ENCODE peak calls at places on chromosomes 7 and 10, in nine cellular contexts. C is fibroblast of lung, X is colonic mucosa, H is fibroblast of pulmonary artery, T is IMR-90, E is brain microvascular endothelial cell, L is body of pancreas, G is thoracic aorta, Y is left ventricle myocardium inferior. B is an unnamed sample.

GRCh38 chr10:1579671-1580070 is 157.7 kb downstream of the ADARB2 start:
- DNase-seq in C (no peak), X (no peak), H (no peak), T (no peak), E (no peak), L (no peak), G (no peak), Y (no peak), B (no peak)

GRCh38 chr7:130143334-130143732 is 61.9 kb downstream of the TMEM209 start:
- DNase-seq in C (no peak), X (no peak), H (no peak), T (no peak), E (no peak), L (no peak), G (no peak), Y (no peak), B (no peak)

GRCh38 chr10:84727398-84727797 is 399.0 kb downstream of the CCSER2 start:
- DNase-seq in C (no peak), X (no peak), H (no peak), T (no peak), E (no peak), L (no peak), G (no peak), Y (no peak), B (no peak)

GRCh38 chr7:3836855-3837254 is 535.8 kb downstream of the SDK1 start:
- DNase-seq in C (no peak), X (no peak), H (no peak), T (no peak), E (no peak), L (no peak), G (no peak), Y (no peak), B (no peak)

GRCh38 chr7:73885433-73885974 is 24.5 kb downstream of the TMEM270 start:
- DNase-seq in C (no peak), X (no peak), H (no peak), T (no peak), E (no peak), L (no peak), G (no peak), Y (no peak), B (no peak)

GRCh38 chr7:41825927-41826480 is 123.1 kb upstream of the INHBA start:
- DNase-seq in C (no peak), X (no peak), H (peak), T (peak), E (no peak), L (no peak), G (no peak), Y (no peak), B (no peak)

GRCh38 chr7:100520138-100520537 is 18.9 kb upstream of the AGFG2 start:
- DNase-seq in C (no peak), X (no peak), H (no peak), T (no peak), E (no peak), L (no peak), G (no peak), Y (no peak), B (no peak)

GRCh38 chr10:90930971-90931841 is 10.3 kb upstream of the ANKRD1 start:
- DNase-seq in C (peak), X (no peak), H (peak), T (peak), E (peak), L (peak), G (no peak), Y (peak), B (peak)

GRCh38 chr7:16167531-16167930 is 253.8 kb downstream of the CRPPA start:
- DNase-seq in C (no peak), X (no peak), H (no peak), T (no peak), E (no peak), L (no peak), G (no peak), Y (no peak), B (no peak)

GRCh38 chr7:5636446-5636835 is 145.0 kb downstream of the RNF216 start:
- DNase-seq in C (no peak), X (no peak), H (peak), T (no peak), E (no peak), L (no peak), G (no peak), Y (no peak), B (no peak)

GRCh38 chr7:79719216-79719615 is 265.7 kb upstream of the MAGI2 start:
- DNase-seq in C (no peak), X (no peak), H (no peak), T (no peak), E (no peak), L (no peak), G (no peak), Y (no peak), B (no peak)

GRCh38 chr7:108448777-108449576 is 7.3 kb downstream of the NRCAM start:
- DNase-seq in C (peak), X (no peak), H (no peak), T (no peak), E (no peak), L (no peak), G (no peak), Y (no peak), B (no peak)

GRCh38 chr7:18221377-18222290 is 194.0 kb upstream of the PRPS1L1 start:
- DNase-seq in C (peak), X (no peak), H (peak), T (peak), E (no peak), L (no peak), G (no peak), Y (no peak), B (no peak)

GRCh38 chr7:32846630-32847225 is 44.8 kb downstream of the KBTBD2 start:
- DNase-seq in C (peak), X (peak), H (peak), T (peak), E (peak), L (peak), G (peak), Y (peak), B (no peak)

GRCh38 chr7:101618916-101619315 is 10.2 kb downstream of the MYL10 start:
- DNase-seq in C (no peak), X (no peak), H (no peak), T (no peak), E (no peak), L (no peak), G (no peak), Y (no peak), B (no peak)

GRCh38 chr7:90756366-90756765 is 160.2 kb downstream of the CDK14 start:
- DNase-seq in C (no peak), X (no peak), H (no peak), T (no peak), E (no peak), L (no peak), G (no peak), Y (no peak), B (no peak)
- TF ChIP-seq CTCF in C (no peak), X (no peak), H (no peak), T (no peak), E (no peak), L (no peak), G (no peak), Y (no peak), B (no peak)

GRCh38 chr10:103849212-103849877 is 6.0 kb downstream of the SH3PXD2A start:
- DNase-seq in C (no peak), X (peak), H (no peak), T (no peak), E (no peak), L (no peak), G (no peak), Y (no peak), B (no peak)

GRCh38 chr10:103849880-103850571 is 5.3 kb downstream of the SH3PXD2A start:
- DNase-seq in C (peak), X (peak), H (peak), T (peak), E (peak), L (no peak), G (peak), Y (no peak), B (peak)

GRCh38 chr10:103845983-103846382 is 9.4 kb downstream of the SH3PXD2A start:
- DNase-seq in C (no peak), X (peak), H (no peak), T (no peak), E (no peak), L (no peak), G (no peak), Y (no peak), B (no peak)

GRCh38 chr10:103847346-103847745 is 8.0 kb downstream of the SH3PXD2A start:
- DNase-seq in C (no peak), X (no peak), H (no peak), T (no peak), E (no peak), L (no peak), G (no peak), Y (no peak), B (no peak)

DNA sequence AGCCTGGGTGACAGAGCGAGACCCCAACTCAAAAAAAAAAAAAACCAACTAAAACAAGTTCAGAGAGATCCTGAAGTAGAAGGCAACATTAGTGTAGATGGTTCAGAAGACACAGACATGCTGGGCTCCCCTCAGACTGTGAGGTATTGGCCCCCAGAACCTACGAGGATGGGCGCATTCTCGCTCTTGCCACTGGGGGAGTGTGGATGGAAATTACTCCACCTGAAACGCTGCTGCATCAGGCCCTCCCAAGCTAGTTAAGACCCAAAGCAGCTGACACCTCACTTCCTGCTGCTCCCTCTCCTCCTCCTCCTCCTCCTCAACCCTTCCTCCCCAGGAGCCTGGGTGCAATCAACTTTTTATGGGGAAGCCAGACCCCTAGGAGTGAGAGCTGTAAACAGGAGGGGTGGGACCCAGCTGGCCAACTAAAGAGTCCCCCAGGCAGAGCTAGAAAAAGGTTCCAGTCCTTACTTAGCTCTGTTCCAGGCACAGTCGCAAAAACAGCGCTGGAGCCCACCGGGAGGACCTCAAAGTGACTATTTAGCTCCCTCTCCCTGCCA is 7.4 kb downstream of the SH3PXD2A start:
- DNase-seq in C (no peak), X (peak), H (no peak), T (no peak), E (no peak), L (no peak), G (no peak), Y (no peak), B (no peak)
- H3K4me3 ChIP-seq in C (no peak), X (no peak), H (no peak), T (no peak), E (no peak), L (no peak), G (no peak), Y (no peak), B (no peak)

DNA sequence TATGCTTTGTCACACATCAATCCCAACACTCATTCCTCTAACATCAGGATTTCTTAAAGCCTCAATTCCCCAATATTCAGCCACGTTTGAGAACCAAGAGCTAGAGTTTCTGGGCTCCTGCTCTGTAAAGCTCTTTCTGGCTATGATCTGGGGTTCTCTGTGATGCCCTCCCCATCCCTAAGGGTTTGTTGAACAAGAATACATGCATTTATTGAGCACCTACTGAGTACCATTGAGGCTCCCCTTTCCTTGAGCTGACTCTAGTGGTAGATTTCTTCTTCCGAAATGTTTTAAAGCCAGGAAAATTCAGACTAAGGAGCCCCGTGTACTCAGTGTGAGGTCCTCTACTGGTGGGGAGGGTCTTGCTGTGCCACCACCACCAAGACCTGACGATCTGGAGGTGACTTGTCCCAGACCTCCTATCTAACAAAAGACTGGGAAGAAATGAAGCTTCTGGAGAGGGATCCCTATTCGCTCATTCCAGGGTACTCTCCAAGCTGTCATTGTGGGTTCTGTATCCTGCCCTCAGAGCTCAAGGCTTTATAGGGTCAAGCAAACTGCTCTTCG is 23.1 kb upstream of the SRGN start:
- DNase-seq in C (no peak), X (no peak), H (no peak), T (no peak), E (no peak), L (no peak), G (no peak), Y (no peak), B (no peak)
- TF ChIP-seq CTCF in C (no peak), X (no peak), H (no peak), T (no peak), E (no peak), L (no peak), G (no peak), Y (no peak), B (no peak)

DNA sequence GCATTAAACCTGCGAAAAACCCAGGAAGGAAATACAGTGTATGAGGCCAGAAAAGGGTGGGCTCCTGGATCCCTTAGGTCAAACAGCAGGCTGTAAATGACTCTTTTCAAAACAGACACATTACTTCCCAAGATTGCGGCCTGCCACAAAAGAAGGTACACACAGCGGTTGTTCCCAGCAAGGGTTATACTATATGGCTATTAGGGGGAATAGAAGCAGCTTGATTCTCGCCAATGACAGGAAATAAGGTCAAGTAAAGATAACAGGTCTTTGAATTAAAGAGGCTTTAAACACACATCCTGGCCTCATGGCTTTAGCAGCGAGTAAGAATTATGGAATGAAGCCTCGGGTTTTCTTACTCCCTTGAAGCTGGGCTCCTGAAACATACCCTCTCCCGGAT is 58.3 kb downstream of the CYP26A1 start:
- DNase-seq in C (no peak), X (peak), H (no peak), T (no peak), E (no peak), L (no peak), G (no peak), Y (no peak), B (no peak)
- H3K4me3 ChIP-seq in C (no peak), X (no peak), H (no peak), T (no peak), E (no peak), L (no peak), G (no peak), Y (no peak), B (no peak)

GRCh38 chr7:141891338-141891737 is 24.9 kb upstream of the OR9A4 start:
- DNase-seq in C (no peak), X (no peak), H (no peak), T (no peak), E (no peak), L (no peak), G (no peak), Y (no peak), B (no peak)
- TF ChIP-seq CTCF in C (no peak), X (no peak), H (no peak), T (no peak), E (no peak), L (no peak), G (no peak), Y (no peak), B (no peak)

GRCh38 chr7:27092753-27093097 is 3.1 kb downstream of the HOXA1 start:
- DNase-seq in C (peak), X (no peak), H (no peak), T (no peak), E (no peak), L (no peak), G (no peak), Y (no peak), B (no peak)

GRCh38 chr7:27096756-27097514 is 1.1 kb upstream of the HOXA1 start:
- DNase-seq in C (peak), X (peak), H (no peak), T (peak), E (no peak), L (no peak), G (no peak), Y (no peak), B (no peak)

GRCh38 chr7:27095897-27096755 is at the start of gene HOXA1:
- DNase-seq in C (peak), X (peak), H (peak), T (peak), E (no peak), L (peak), G (no peak), Y (peak), B (no peak)

GRCh38 chr7:27094304-27095049 is 1.3 kb downstream of the HOXA1 start:
- DNase-seq in C (no peak), X (no peak), H (no peak), T (no peak), E (no peak), L (no peak), G (no peak), Y (no peak), B (no peak)

DNA sequence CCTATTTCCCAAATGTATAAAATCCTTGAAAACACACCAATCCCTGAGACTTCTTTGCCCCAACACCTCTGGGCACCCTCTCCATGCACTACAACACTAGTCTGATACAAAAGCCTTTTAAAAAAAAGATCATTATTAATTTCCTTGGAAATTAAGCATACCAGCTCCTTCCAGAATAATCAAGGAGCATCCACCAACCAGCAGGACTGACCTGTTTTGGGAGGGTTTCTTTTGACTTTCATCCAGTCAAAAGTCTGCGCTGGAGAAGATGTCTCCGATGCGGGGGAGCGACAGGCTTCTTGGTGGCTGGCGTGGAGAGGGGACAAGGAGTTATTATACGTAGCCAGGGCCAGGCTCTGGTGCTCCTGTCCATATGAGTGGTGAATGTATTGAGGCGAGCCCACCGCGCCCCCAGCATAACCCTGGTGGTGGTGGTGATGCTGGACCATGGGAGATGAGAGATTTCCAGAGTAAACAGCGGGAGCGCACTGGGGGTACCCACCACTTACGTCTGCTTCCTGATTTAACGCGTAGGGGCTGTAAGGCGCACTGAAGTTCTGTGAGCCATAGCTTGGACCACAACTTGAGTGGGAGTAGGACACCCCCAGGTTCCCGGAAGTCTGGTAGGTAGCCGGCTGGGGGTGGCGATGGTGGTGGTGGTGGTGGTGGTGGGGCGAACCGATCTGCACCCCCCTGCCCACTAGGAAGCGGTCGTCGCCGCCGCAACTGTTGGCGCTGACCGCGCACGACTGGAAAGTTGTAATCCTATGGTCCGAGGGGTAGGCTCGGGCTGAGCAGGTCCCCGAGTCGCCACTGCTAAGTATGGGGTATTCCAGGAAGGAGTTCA is 527 bp downstream of the HOXA1 start:
- DNase-seq in C (no peak), X (no peak), H (no peak), T (peak), E (no peak), L (no peak), G (no peak), Y (no peak), B (no peak)
- H3K4me3 ChIP-seq in C (peak), X (peak), H (peak), T (peak), E (peak), L (no peak), G (peak), Y (peak), B (peak)